ENCODE peak calls at places on chromosomes 5 and 9, in nine cellular contexts. A, M, O, G, C, E, D, Y and J are unnamed samples.

GRCh38 chr5:138824924-138825863 is 49.9 kb downstream of the LRRTM2 start:
- DNase-seq in A (peak; percentile 36), M (no peak), O (no peak), G (peak; percentile 33), C (no peak), E (no peak), D (no peak), Y (no peak), J (no peak)

GRCh38 chr5:177469061-177469628 is 4.3 kb downstream of the DBN1 start:
- DNase-seq in A (no peak), M (no peak), O (peak; percentile 41), G (no peak), C (no peak), E (no peak), D (peak; percentile 62), Y (no peak), J (no peak)

GRCh38 chr5:174154559-174154958 is 109.1 kb downstream of the NSG2 start:
- DNase-seq in A (no peak), M (no peak), O (no peak), G (no peak), C (no peak), E (no peak), D (no peak), Y (no peak), J (no peak)

GRCh38 chr9:127746959-127747569 is 12.0 kb upstream of the TOR2A start:
- DNase-seq in A (no peak), M (peak; percentile 72), O (no peak), G (no peak), C (no peak), E (no peak), D (no peak), Y (no peak), J (no peak)

GRCh38 chr5:91541696-91542095 is 158.6 kb upstream of the ARRDC3 start:
- DNase-seq in A (peak; percentile 18), M (no peak), O (peak; percentile 71), G (peak; percentile 4), C (no peak), E (no peak), D (no peak), Y (no peak), J (no peak)

GRCh38 chr9:131255731-131256197 is 20.5 kb downstream of the FAM78A start:
- DNase-seq in A (no peak), M (peak; percentile 43), O (no peak), G (no peak), C (no peak), E (no peak), D (no peak), Y (no peak), J (no peak)

GRCh38 chr5:122478741-122479459 is 166.9 kb downstream of the SNCAIP start:
- DNase-seq in A (peak; percentile 22), M (no peak), O (no peak), G (peak; percentile 27), C (no peak), E (no peak), D (no peak), Y (no peak), J (no peak)

GRCh38 chr9:846852-847251 is 5.4 kb downstream of the DMRT1 start:
- DNase-seq in A (no peak), M (no peak), O (no peak), G (no peak), C (no peak), E (peak; percentile 84), D (no peak), Y (no peak), J (no peak)

GRCh38 chr9:99162759-99163364 is 57.9 kb downstream of the TGFBR1 start:
- DNase-seq in A (peak; percentile 67), M (no peak), O (peak; percentile 20), G (peak; percentile 14), C (no peak), E (no peak), D (no peak), Y (no peak), J (no peak)

GRCh38 chr9:84366683-84367082 is 26.1 kb upstream of the SLC28A3 start:
- DNase-seq in A (no peak), M (no peak), O (no peak), G (no peak), C (no peak), E (no peak), D (no peak), Y (no peak), J (no peak)

GRCh38 chr5:44365351-44365750 is 23.9 kb downstream of the FGF10 start:
- DNase-seq in A (peak; percentile 6), M (no peak), O (no peak), G (no peak), C (no peak), E (no peak), D (no peak), Y (no peak), J (no peak)

GRCh38 chr5:157245477-157245876 is 20.4 kb upstream of the CYFIP2 start:
- DNase-seq in A (peak; percentile 8), M (no peak), O (peak; percentile 47), G (no peak), C (no peak), E (no peak), D (no peak), Y (no peak), J (no peak)

GRCh38 chr5:125139590-125139989 is 393.2 kb upstream of the ZNF608 start:
- DNase-seq in A (no peak), M (no peak), O (no peak), G (no peak), C (no peak), E (no peak), D (no peak), Y (no peak), J (no peak)

GRCh38 chr5:125140855-125141254 is 394.4 kb upstream of the ZNF608 start:
- DNase-seq in A (peak; percentile 97), M (no peak), O (peak; percentile 84), G (no peak), C (no peak), E (no peak), D (no peak), Y (no peak), J (no peak)

GRCh38 chr5:125137535-125137934 is 391.1 kb upstream of the ZNF608 start:
- DNase-seq in A (no peak), M (no peak), O (peak; percentile 28), G (no peak), C (no peak), E (no peak), D (no peak), Y (no peak), J (no peak)

GRCh38 chr5:125140220-125140619 is 393.8 kb upstream of the ZNF608 start:
- DNase-seq in A (no peak), M (no peak), O (no peak), G (no peak), C (no peak), E (no peak), D (no peak), Y (no peak), J (no peak)

GRCh38 chr5:125142439-125142838 is 396.0 kb upstream of the ZNF608 start:
- DNase-seq in A (peak; percentile 29), M (no peak), O (peak; percentile 55), G (no peak), C (no peak), E (no peak), D (no peak), Y (no peak), J (no peak)
- TF ChIP-seq CTCF in A (no peak), M (no peak), O (no peak), G (no peak), C (no peak), E (no peak), D (no peak), Y (no peak), J (no peak)

GRCh38 chr5:127396490-127397155 is 106.0 kb downstream of the MEGF10 start:
- DNase-seq in A (no peak), M (peak; percentile 71), O (no peak), G (no peak), C (no peak), E (no peak), D (no peak), Y (no peak), J (no peak)
- TF ChIP-seq CTCF in A (no peak), M (no peak), O (no peak), G (no peak), C (no peak), E (no peak), D (peak; percentile 20), Y (no peak), J (no peak)

GRCh38 chr5:82308997-82309670 is 31.0 kb upstream of the RPS23 start:
- DNase-seq in A (no peak), M (no peak), O (peak; percentile 29), G (no peak), C (no peak), E (no peak), D (no peak), Y (no peak), J (no peak)

GRCh38 chr5:82314964-82315728 is 37.0 kb upstream of the RPS23 start:
- DNase-seq in A (no peak), M (no peak), O (peak; percentile 86), G (no peak), C (no peak), E (no peak), D (no peak), Y (no peak), J (no peak)

GRCh38 chr5:82313016-82313415 is 34.9 kb upstream of the RPS23 start:
- DNase-seq in A (peak; percentile 23), M (no peak), O (peak; percentile 41), G (no peak), C (no peak), E (no peak), D (no peak), Y (peak; percentile 50), J (no peak)

GRCh38 chr5:82308416-82308815 is 30.3 kb upstream of the RPS23 start:
- DNase-seq in A (no peak), M (no peak), O (no peak), G (no peak), C (no peak), E (no peak), D (no peak), Y (no peak), J (no peak)

DNA sequence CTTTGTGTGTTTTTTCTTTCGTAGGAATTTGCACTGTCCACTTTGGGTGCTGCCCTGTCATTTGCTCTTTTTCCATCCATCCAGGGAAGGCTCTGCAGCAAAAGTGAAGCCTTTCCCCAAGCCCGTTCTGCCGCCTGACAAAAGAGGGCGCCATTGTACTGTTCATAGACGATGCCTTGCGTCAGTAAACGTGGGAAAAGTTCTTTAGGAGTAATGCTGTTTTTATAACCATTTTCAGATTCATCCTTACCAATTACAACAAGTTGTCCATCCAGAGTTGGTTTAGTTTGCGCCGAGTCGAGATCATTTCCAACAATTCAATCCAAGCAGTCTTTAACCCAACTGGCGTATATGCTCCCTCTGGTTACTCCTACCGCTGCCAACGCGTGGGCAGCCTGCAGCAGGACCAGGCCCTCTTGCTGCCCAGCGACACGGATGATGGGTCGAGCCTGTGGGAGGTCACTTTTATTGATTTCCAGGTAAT is 34.3 kb upstream of the RPS23 start:
- DNase-seq in A (peak; percentile 89), M (peak; percentile 41), O (peak; percentile 74), G (peak; percentile 40), C (peak; percentile 46), E (peak; percentile 89), D (peak; percentile 59), Y (peak; percentile 64), J (no peak)
- TF ChIP-seq CTCF in A (peak; percentile 99), M (peak; percentile 66), O (peak; percentile 97), G (peak; percentile 75), C (peak; percentile 51), E (no peak), D (peak; percentile 87), Y (peak; percentile 56), J (peak; percentile 57)

GRCh38 chr5:165834922-165835321 is 2329.5 kb downstream of the MAT2B start:
- DNase-seq in A (no peak), M (no peak), O (no peak), G (no peak), C (no peak), E (no peak), D (no peak), Y (no peak), J (no peak)

GRCh38 chr5:165829504-165829903 is 2324.1 kb downstream of the MAT2B start:
- DNase-seq in A (no peak), M (no peak), O (no peak), G (no peak), C (no peak), E (no peak), D (no peak), Y (no peak), J (no peak)
- TF ChIP-seq CTCF in A (no peak), M (no peak), O (no peak), G (no peak), C (no peak), E (no peak), D (no peak), Y (no peak), J (no peak)